ENCODE peak calls at places on chromosomes 13 and 19, in six cellular contexts. One of them, this sample, is unnamed.

GRCh38 chr13:68026077-68026476 is 795.9 kb upstream of the PCDH9 start:
- DNase-seq in esophagus squamous epithelium: no peak
- DNase-seq in neuronal stem cell: no peak
- DNase-seq in SK-N-SH: no peak
- DNase-seq in AG09309: no peak
- DNase-seq in aorta: no peak
- DNase-seq in this sample: no peak

GRCh38 chr13:110347535-110348308 is 40.6 kb downstream of the COL4A2 start:
- DNase-seq in esophagus squamous epithelium: no peak
- DNase-seq in neuronal stem cell: no peak
- DNase-seq in SK-N-SH: no peak
- DNase-seq in AG09309: peak
- DNase-seq in aorta: peak
- DNase-seq in this sample: no peak

GRCh38 chr13:71714802-71715375 is 152.1 kb downstream of the DACH1 start:
- DNase-seq in esophagus squamous epithelium: no peak
- DNase-seq in neuronal stem cell: no peak
- DNase-seq in SK-N-SH: no peak
- DNase-seq in AG09309: no peak
- DNase-seq in aorta: no peak
- DNase-seq in this sample: no peak

GRCh38 chr19:10299545-10300458 is 9.8 kb downstream of the ZGLP1 start:
- DNase-seq in esophagus squamous epithelium: no peak
- DNase-seq in neuronal stem cell: no peak
- DNase-seq in SK-N-SH: no peak
- DNase-seq in AG09309: no peak
- DNase-seq in aorta: no peak
- DNase-seq in this sample: no peak

GRCh38 chr13:43785681-43786471 is 896 bp downstream of the ENOX1 start:
- DNase-seq in esophagus squamous epithelium: no peak
- DNase-seq in neuronal stem cell: peak
- DNase-seq in SK-N-SH: peak
- DNase-seq in AG09309: no peak
- DNase-seq in aorta: peak
- DNase-seq in this sample: no peak

GRCh38 chr19:28737021-28737525 is 475.9 kb downstream of the UQCRFS1 start:
- DNase-seq in esophagus squamous epithelium: no peak
- DNase-seq in neuronal stem cell: no peak
- DNase-seq in SK-N-SH: no peak
- DNase-seq in AG09309: peak
- DNase-seq in aorta: no peak
- DNase-seq in this sample: no peak

GRCh38 chr19:1090731-1091543 is 4.2 kb downstream of the POLR2E start:
- DNase-seq in esophagus squamous epithelium: no peak
- DNase-seq in neuronal stem cell: no peak
- DNase-seq in SK-N-SH: no peak
- DNase-seq in AG09309: no peak
- DNase-seq in aorta: no peak
- DNase-seq in this sample: no peak

GRCh38 chr19:35154535-35155406 is at the start of gene FXYD5:
- DNase-seq in esophagus squamous epithelium: no peak
- DNase-seq in neuronal stem cell: no peak
- DNase-seq in SK-N-SH: peak
- DNase-seq in AG09309: peak
- DNase-seq in aorta: peak
- DNase-seq in this sample: no peak

GRCh38 chr13:80131204-80131603 is 209.7 kb downstream of the SPRY2 start:
- DNase-seq in esophagus squamous epithelium: no peak
- DNase-seq in neuronal stem cell: no peak
- DNase-seq in SK-N-SH: peak
- DNase-seq in AG09309: no peak
- DNase-seq in aorta: peak
- DNase-seq in this sample: no peak

GRCh38 chr13:19663416-19663979 is 30.0 kb downstream of the MPHOSPH8 start:
- DNase-seq in esophagus squamous epithelium: no peak
- DNase-seq in neuronal stem cell: no peak
- DNase-seq in SK-N-SH: no peak
- DNase-seq in AG09309: no peak
- DNase-seq in aorta: no peak
- DNase-seq in this sample: no peak

GRCh38 chr19:17159466-17160393 is 55.4 kb upstream of the USE1 start:
- DNase-seq in esophagus squamous epithelium: no peak
- DNase-seq in neuronal stem cell: no peak
- DNase-seq in SK-N-SH: no peak
- DNase-seq in AG09309: no peak
- DNase-seq in aorta: no peak
- DNase-seq in this sample: no peak

GRCh38 chr13:20499986-20500385 is 25.7 kb downstream of the CRYL1 start:
- DNase-seq in esophagus squamous epithelium: no peak
- DNase-seq in neuronal stem cell: no peak
- DNase-seq in SK-N-SH: no peak
- DNase-seq in AG09309: no peak
- DNase-seq in aorta: no peak
- DNase-seq in this sample: no peak

GRCh38 chr13:77042566-77043177 is 15.7 kb upstream of the FBXL3 start:
- DNase-seq in esophagus squamous epithelium: no peak
- DNase-seq in neuronal stem cell: no peak
- DNase-seq in SK-N-SH: no peak
- DNase-seq in AG09309: no peak
- DNase-seq in aorta: no peak
- DNase-seq in this sample: no peak

GRCh38 chr13:113869263-113869662 is 5.4 kb upstream of the GAS6 start:
- DNase-seq in esophagus squamous epithelium: no peak
- DNase-seq in neuronal stem cell: no peak
- DNase-seq in SK-N-SH: no peak
- DNase-seq in AG09309: no peak
- DNase-seq in aorta: no peak
- DNase-seq in this sample: no peak

GRCh38 chr19:36136975-36137686 is 2.7 kb upstream of the CAPNS1 start:
- DNase-seq in esophagus squamous epithelium: no peak
- DNase-seq in neuronal stem cell: no peak
- DNase-seq in SK-N-SH: no peak
- DNase-seq in AG09309: no peak
- DNase-seq in aorta: peak
- DNase-seq in this sample: no peak

GRCh38 chr19:10471909-10472308 is 31.2 kb downstream of the KEAP1 start:
- DNase-seq in esophagus squamous epithelium: no peak
- DNase-seq in neuronal stem cell: no peak
- DNase-seq in SK-N-SH: peak
- DNase-seq in AG09309: no peak
- DNase-seq in aorta: no peak
- DNase-seq in this sample: no peak

GRCh38 chr19:4058696-4059492 is 7.8 kb downstream of the ZBTB7A start:
- DNase-seq in esophagus squamous epithelium: no peak
- DNase-seq in neuronal stem cell: no peak
- DNase-seq in SK-N-SH: no peak
- DNase-seq in AG09309: no peak
- DNase-seq in aorta: peak
- DNase-seq in this sample: no peak

GRCh38 chr13:98785968-98786367 is 33.5 kb upstream of the SLC15A1 start:
- DNase-seq in esophagus squamous epithelium: no peak
- DNase-seq in neuronal stem cell: no peak
- DNase-seq in SK-N-SH: no peak
- DNase-seq in AG09309: no peak
- DNase-seq in aorta: no peak
- DNase-seq in this sample: no peak

GRCh38 chr13:73941752-73942151 is 192.5 kb downstream of the KLF12 start:
- DNase-seq in esophagus squamous epithelium: no peak
- DNase-seq in neuronal stem cell: no peak
- DNase-seq in SK-N-SH: no peak
- DNase-seq in AG09309: no peak
- DNase-seq in aorta: no peak
- DNase-seq in this sample: no peak

GRCh38 chr13:91100944-91101343 is 246.5 kb upstream of the MIR17HG start:
- DNase-seq in esophagus squamous epithelium: no peak
- DNase-seq in neuronal stem cell: no peak
- DNase-seq in SK-N-SH: no peak
- DNase-seq in AG09309: no peak
- DNase-seq in aorta: no peak
- DNase-seq in this sample: no peak

GRCh38 chr19:1445932-1446712 is 3.8 kb upstream of the APC2 start:
- DNase-seq in esophagus squamous epithelium: no peak
- DNase-seq in neuronal stem cell: peak
- DNase-seq in SK-N-SH: peak
- DNase-seq in AG09309: no peak
- DNase-seq in aorta: no peak
- DNase-seq in this sample: no peak

GRCh38 chr13:113117335-113117872 is 5.2 kb upstream of the F10 start:
- DNase-seq in esophagus squamous epithelium: no peak
- DNase-seq in neuronal stem cell: no peak
- DNase-seq in SK-N-SH: no peak
- DNase-seq in AG09309: no peak
- DNase-seq in aorta: peak
- DNase-seq in this sample: no peak

GRCh38 chr13:113187905-113188595 is 20.4 kb downstream of the PCID2 start:
- DNase-seq in esophagus squamous epithelium: no peak
- DNase-seq in neuronal stem cell: no peak
- DNase-seq in SK-N-SH: no peak
- DNase-seq in AG09309: no peak
- DNase-seq in aorta: no peak
- DNase-seq in this sample: no peak

GRCh38 chr13:37484056-37484455 is 114.5 kb downstream of the POSTN start:
- DNase-seq in esophagus squamous epithelium: no peak
- DNase-seq in neuronal stem cell: no peak
- DNase-seq in SK-N-SH: no peak
- DNase-seq in AG09309: no peak
- DNase-seq in aorta: no peak
- DNase-seq in this sample: no peak

GRCh38 chr13:69092615-69093322 is 1014.9 kb upstream of the ATXN8OS start:
- DNase-seq in esophagus squamous epithelium: no peak
- DNase-seq in neuronal stem cell: no peak
- DNase-seq in SK-N-SH: no peak
- DNase-seq in AG09309: no peak
- DNase-seq in aorta: no peak
- DNase-seq in this sample: no peak

GRCh38 chr19:38977445-38978314 is 2.1 kb upstream of the FBXO17 start:
- DNase-seq in esophagus squamous epithelium: no peak
- DNase-seq in neuronal stem cell: no peak
- DNase-seq in SK-N-SH: no peak
- DNase-seq in AG09309: no peak
- DNase-seq in aorta: no peak
- DNase-seq in this sample: peak

GRCh38 chr13:36918246-36919060 is 1.6 kb downstream of the SMAD9 start:
- DNase-seq in esophagus squamous epithelium: no peak
- DNase-seq in neuronal stem cell: no peak
- DNase-seq in SK-N-SH: peak
- DNase-seq in AG09309: no peak
- DNase-seq in aorta: no peak
- DNase-seq in this sample: no peak

GRCh38 chr19:48397263-48397635 is 3.8 kb downstream of the GRIN2D start:
- DNase-seq in esophagus squamous epithelium: no peak
- DNase-seq in neuronal stem cell: no peak
- DNase-seq in SK-N-SH: no peak
- DNase-seq in AG09309: no peak
- DNase-seq in aorta: no peak
- DNase-seq in this sample: no peak

GRCh38 chr19:48398329-48399235 is 5.1 kb downstream of the GRIN2D start:
- DNase-seq in esophagus squamous epithelium: no peak
- DNase-seq in neuronal stem cell: peak
- DNase-seq in SK-N-SH: peak
- DNase-seq in AG09309: no peak
- DNase-seq in aorta: peak
- DNase-seq in this sample: peak

GRCh38 chr19:48396871-48397176 is 3.4 kb downstream of the GRIN2D start:
- DNase-seq in esophagus squamous epithelium: no peak
- DNase-seq in neuronal stem cell: no peak
- DNase-seq in SK-N-SH: no peak
- DNase-seq in AG09309: no peak
- DNase-seq in aorta: no peak
- DNase-seq in this sample: no peak

GRCh38 chr19:48396010-48396870 is 2.8 kb downstream of the GRIN2D start:
- DNase-seq in esophagus squamous epithelium: no peak
- DNase-seq in neuronal stem cell: no peak
- DNase-seq in SK-N-SH: no peak
- DNase-seq in AG09309: no peak
- DNase-seq in aorta: no peak
- DNase-seq in this sample: no peak

GRCh38 chr19:48397636-48398328 is 4.3 kb downstream of the GRIN2D start:
- DNase-seq in esophagus squamous epithelium: no peak
- DNase-seq in neuronal stem cell: no peak
- DNase-seq in SK-N-SH: no peak
- DNase-seq in AG09309: no peak
- DNase-seq in aorta: no peak
- DNase-seq in this sample: no peak
- H3K4me3 ChIP-seq in esophagus squamous epithelium: peak
- H3K4me3 ChIP-seq in neuronal stem cell: no peak
- H3K4me3 ChIP-seq in SK-N-SH: peak
- H3K4me3 ChIP-seq in AG09309: peak
- H3K4me3 ChIP-seq in aorta: no peak
- H3K4me3 ChIP-seq in this sample: peak

DNA sequence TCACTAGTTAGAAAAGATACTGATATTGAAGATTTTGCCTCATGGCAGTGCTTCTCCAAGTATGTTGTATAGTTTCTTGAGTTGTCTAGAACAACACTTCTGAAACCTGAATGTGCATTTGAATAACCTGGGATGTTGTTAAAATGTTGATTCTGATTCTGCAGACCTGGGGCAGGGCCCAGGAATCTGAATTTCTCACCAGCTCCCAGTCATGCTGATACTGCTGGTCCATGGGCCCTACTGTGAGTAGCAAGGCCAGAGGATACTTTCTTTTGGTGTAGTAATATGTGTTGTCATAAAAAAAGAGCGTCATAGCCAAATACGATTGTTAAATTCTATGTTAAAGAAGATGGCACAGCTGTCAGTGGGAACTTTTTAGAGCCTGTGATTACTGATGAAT is 41.6 kb upstream of the C1QTNF9 start:
- DNase-seq in esophagus squamous epithelium: no peak
- DNase-seq in neuronal stem cell: no peak
- DNase-seq in SK-N-SH: no peak
- DNase-seq in AG09309: no peak
- DNase-seq in aorta: no peak
- DNase-seq in this sample: no peak
- H3K4me3 ChIP-seq in esophagus squamous epithelium: peak
- H3K4me3 ChIP-seq in neuronal stem cell: no peak
- H3K4me3 ChIP-seq in SK-N-SH: no peak
- H3K4me3 ChIP-seq in AG09309: no peak
- H3K4me3 ChIP-seq in aorta: no peak
- H3K4me3 ChIP-seq in this sample: no peak

DNA sequence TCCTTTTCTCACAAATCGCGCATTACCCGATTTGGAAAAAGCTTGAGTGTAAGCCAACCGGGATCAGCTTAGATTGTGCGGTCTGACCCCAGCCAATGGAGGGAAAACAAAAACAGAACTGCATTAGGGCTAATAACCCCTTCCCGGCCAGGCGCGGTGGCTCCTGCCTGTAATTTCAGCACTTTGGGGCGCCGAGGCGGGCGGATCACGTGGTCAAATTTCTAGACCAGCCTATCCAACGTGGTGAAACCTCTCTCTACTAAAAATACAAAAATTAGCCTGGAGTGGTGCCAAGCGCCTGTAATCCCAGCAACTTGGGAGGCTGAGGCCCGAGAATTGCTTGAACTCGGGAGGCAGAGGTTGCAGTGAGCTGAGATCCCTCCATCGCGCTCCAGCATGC is 896 bp downstream of the ZNF90 start:
- DNase-seq in esophagus squamous epithelium: no peak
- DNase-seq in neuronal stem cell: peak
- DNase-seq in SK-N-SH: peak
- DNase-seq in AG09309: no peak
- DNase-seq in aorta: peak
- DNase-seq in this sample: no peak
- H3K4me3 ChIP-seq in esophagus squamous epithelium: peak
- H3K4me3 ChIP-seq in neuronal stem cell: peak
- H3K4me3 ChIP-seq in SK-N-SH: peak
- H3K4me3 ChIP-seq in AG09309: peak
- H3K4me3 ChIP-seq in aorta: peak
- H3K4me3 ChIP-seq in this sample: peak

GRCh38 chr19:49361438-49362047 is 673 bp downstream of the TEAD2 start:
- DNase-seq in esophagus squamous epithelium: no peak
- DNase-seq in neuronal stem cell: peak
- DNase-seq in SK-N-SH: peak
- DNase-seq in AG09309: peak
- DNase-seq in aorta: peak
- DNase-seq in this sample: no peak
- H3K4me3 ChIP-seq in esophagus squamous epithelium: peak
- H3K4me3 ChIP-seq in neuronal stem cell: peak
- H3K4me3 ChIP-seq in SK-N-SH: peak
- H3K4me3 ChIP-seq in AG09309: peak
- H3K4me3 ChIP-seq in aorta: peak
- H3K4me3 ChIP-seq in this sample: no peak